ENCODE peak calls at places on chromosomes 6 and 20, in six cellular contexts. Z is fibroblast of pulmonary artery, N is heart right ventricle, C is AG10803, A is osteoblast, J is A549. M is an unnamed sample.
A peak's percentile ranks its signal among the peaks of the same experiment; 100 is the strongest.

GRCh38 chr6:23633986-23634385 is 492.0 kb upstream of the NRSN1 start:
- DNase-seq in J (no peak), C (no peak), Z (no peak), A (no peak), N (no peak), M (no peak)

GRCh38 chr6:120279706-120280105 is 930.1 kb upstream of the MAN1A1 start:
- DNase-seq in Z (no peak), J (no peak), C (no peak), A (no peak), N (no peak), M (no peak)

GRCh38 chr6:49423817-49424216 is 39.2 kb downstream of the MMUT start:
- DNase-seq in A (no peak), C (no peak), J (peak; percentile 4), N (no peak), Z (peak; percentile 50), M (peak; percentile 33)

GRCh38 chr6:147930743-147931142 is 411.9 kb upstream of the SASH1 start:
- DNase-seq in J (no peak), C (no peak), N (no peak), A (no peak), Z (no peak), M (no peak)

GRCh38 chr20:3010985-3011723 is 32.3 kb upstream of the GNRH2 start:
- DNase-seq in Z (peak; percentile 36), A (peak; percentile 88), J (no peak), C (peak; percentile 39), N (no peak), M (peak; percentile 37)

GRCh38 chr6:11632231-11632630 is 94.7 kb downstream of the TMEM170B start:
- DNase-seq in N (no peak), J (peak; percentile 89), C (peak; percentile 45), Z (no peak), A (no peak), M (no peak)

GRCh38 chr20:57838670-57839142 is 128.9 kb upstream of the PMEPA1 start:
- DNase-seq in J (no peak), Z (no peak), C (peak; percentile 87), N (no peak), A (peak; percentile 89), M (no peak)

GRCh38 chr20:23995905-23996666 is 7.5 kb upstream of the GGTLC1 start:
- DNase-seq in J (peak; percentile 42), N (peak; percentile 34), Z (peak; percentile 48), A (peak; percentile 82), C (peak; percentile 31), M (peak; percentile 34)

GRCh38 chr6:34284563-34285545 is 36.0 kb upstream of the SMIM29 start:
- DNase-seq in J (no peak), A (no peak), C (peak; percentile 90), N (peak; percentile 77), Z (peak; percentile 79), M (peak; percentile 91)

GRCh38 chr20:63177134-63177784 is 38.7 kb downstream of the YTHDF1 start:
- DNase-seq in N (no peak), J (peak; percentile 66), Z (no peak), C (no peak), A (peak; percentile 88), M (no peak)

GRCh38 chr6:36546664-36546957 is 668 bp downstream of the STK38 start:
- DNase-seq in C (no peak), J (no peak), A (no peak), N (no peak), Z (no peak), M (no peak)

GRCh38 chr6:76790881-76791280 is 672.4 kb downstream of the HTR1B start:
- DNase-seq in N (no peak), A (no peak), C (peak; percentile 16), Z (no peak), J (no peak), M (peak; percentile 10)

DNA sequence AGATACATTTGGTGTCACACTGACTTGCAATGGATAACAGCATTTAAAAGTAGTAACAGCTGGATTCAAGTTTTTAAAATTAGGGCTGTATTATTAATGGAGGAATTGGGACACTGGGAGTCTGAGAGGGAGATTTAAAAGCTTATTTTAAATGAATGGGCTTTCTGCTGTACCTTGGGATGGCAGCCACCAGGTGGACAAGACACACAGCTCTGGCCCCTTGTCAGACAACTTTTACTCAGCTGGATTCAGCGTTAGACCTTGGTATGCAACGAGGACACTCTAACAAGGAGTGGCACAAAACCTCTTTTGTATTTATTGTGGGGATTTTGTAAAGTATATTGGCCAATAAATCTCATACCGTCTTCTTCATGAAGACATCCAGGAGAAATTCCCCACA is 105.8 kb downstream of the LCA5 start:
- DNase-seq in J (peak; percentile 14), C (no peak), N (no peak), Z (no peak), A (no peak), M (no peak)
- TF ChIP-seq CTCF in J (no peak), C (peak; percentile 17), N (no peak), Z (peak; percentile 13), A (peak; percentile 15), M (peak; percentile 23)

DNA sequence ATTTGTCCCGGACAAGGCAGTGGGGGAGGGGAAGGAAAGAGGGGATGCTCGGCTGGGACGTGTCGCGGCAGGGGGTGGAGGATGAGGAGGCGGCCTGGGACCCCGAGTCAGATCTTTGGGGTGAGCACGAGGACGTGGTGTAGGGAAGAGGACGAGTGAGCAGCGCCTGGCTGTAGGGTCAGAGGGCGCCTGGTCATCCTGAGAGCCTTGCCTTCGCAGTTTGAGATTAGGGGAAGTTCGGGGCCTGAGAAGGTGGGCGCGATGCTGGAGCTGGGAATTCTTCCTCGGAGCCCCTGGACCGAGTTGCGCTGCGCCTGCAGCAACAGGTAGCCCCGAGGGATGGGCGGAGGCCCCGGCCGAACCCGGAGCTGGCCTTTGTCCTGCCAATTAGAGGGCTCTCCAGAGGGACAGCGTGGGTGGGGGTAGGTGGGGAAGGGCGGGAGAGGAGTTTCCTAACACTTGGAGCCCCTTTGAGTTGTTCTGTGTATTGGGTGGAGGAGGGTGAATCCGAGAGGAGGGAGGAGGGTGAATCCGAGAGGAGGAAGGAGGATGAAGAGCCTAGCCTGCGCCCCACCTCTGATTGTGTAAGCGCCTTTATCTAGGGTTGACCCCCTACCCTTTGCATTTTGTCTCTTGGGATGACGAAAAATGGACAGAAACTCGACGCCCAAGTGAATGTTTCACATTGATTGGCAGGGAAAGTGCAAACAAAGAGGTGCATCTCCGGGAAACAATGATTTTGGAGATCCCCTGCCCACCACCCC is 72.1 kb downstream of the SOX4 start:
- DNase-seq in J (no peak), A (no peak), C (no peak), N (peak; percentile 9), Z (no peak), M (no peak)
- H3K4me3 ChIP-seq in J (no peak overlapping the region), A (peak overlapping the region; percentile 71), C (peak overlapping the region; percentile 49), N (peak overlapping the region; percentile 79), Z (peak overlapping the region; percentile 69), M (peak overlapping the region; percentile 45)

GRCh38 chr6:138290563-138290962 is 72.3 kb upstream of the PBOV1 start:
- DNase-seq in A (peak; percentile 76), C (peak; percentile 16), N (no peak), Z (no peak), J (no peak), M (no peak)

GRCh38 chr6:138291036-138291848 is 73.0 kb upstream of the PBOV1 start:
- DNase-seq in J (no peak), A (no peak), N (no peak), C (no peak), Z (no peak), M (no peak)

GRCh38 chr6:138287144-138287955 is 69.1 kb upstream of the PBOV1 start:
- DNase-seq in N (no peak), J (peak; percentile 31), A (no peak), Z (peak; percentile 18), C (no peak), M (peak; percentile 12)

GRCh38 chr6:138291849-138292181 is 73.5 kb upstream of the PBOV1 start:
- DNase-seq in N (no peak), Z (no peak), C (no peak), J (no peak), A (no peak), M (no peak)

GRCh38 chr6:138289739-138290138 is 71.4 kb upstream of the PBOV1 start:
- DNase-seq in N (no peak), Z (no peak), J (peak; percentile 11), A (no peak), C (no peak), M (no peak)
- TF ChIP-seq CTCF in N (peak; percentile 42), Z (peak; percentile 2), J (no peak), A (no peak), C (no peak), M (no peak)

DNA sequence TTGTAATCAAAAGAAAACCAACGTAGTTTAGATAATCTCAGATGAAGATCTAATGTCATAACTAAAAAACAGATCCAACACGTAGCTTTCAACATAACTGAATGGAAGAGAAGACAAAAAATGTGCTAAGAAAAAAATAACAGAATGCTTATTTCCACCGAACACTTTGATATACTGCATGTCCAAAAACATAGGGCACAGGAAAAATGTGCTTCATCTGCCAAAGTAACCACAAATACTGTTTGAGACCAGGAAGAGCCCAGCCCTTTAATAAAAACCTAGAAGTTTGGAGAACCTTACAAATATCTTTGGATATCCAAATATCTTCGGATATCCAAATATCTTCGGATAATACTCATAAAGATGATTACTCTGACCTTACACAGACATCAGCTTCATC is 19.8 kb downstream of the LAMA4 start:
- DNase-seq in N (no peak), C (peak; percentile 87), Z (peak; percentile 59), J (no peak), A (no peak), M (peak; percentile 72)
- H3K4me3 ChIP-seq in N (no peak overlapping the region), C (no peak overlapping the region), Z (no peak overlapping the region), J (no peak overlapping the region), A (peak overlapping the region; percentile 21), M (no peak overlapping the region)

M was measured in fibroblast of mammary gland.